ENCODE peak calls at places on chromosome 16, in nine cellular contexts. L is uterus; J is GM12865; D is iris pigment epithelial cell; I is stomach; O is heart right ventricle; G is OCI-LY7; C is stimulated activated CD8-positive, alpha-beta memory T cell treated with anti-CD3 and anti-CD28 coated beads, Interleukin-4, amount 100 ng/mL, for 24 hours; H is dermis microvascular lymphatic vessel endothelial cell. K is an unnamed sample.

GRCh38 chr16:11360581-11360980 is 15.3 kb downstream of the RMI2 start:
- DNase-seq in L (no peak), J (no peak), D (no peak), I (no peak), O (no peak), G (no peak), C (no peak), H (no peak), K (no peak)

GRCh38 chr16:56513972-56514371 is 5.9 kb downstream of the BBS2 start:
- DNase-seq in L (peak), J (peak), D (peak), I (peak), O (peak), G (peak), C (no peak), H (peak), K (peak)

GRCh38 chr16:56789360-56789759 is 59.4 kb downstream of the NUP93 start:
- DNase-seq in L (peak), J (peak), D (peak), I (peak), O (peak), G (peak), C (no peak), H (peak), K (peak)

GRCh38 chr16:24540575-24541240 is 1.3 kb downstream of the RBBP6 start:
- DNase-seq in L (no peak), J (peak), D (no peak), I (no peak), O (no peak), G (peak), C (no peak), H (peak), K (peak)

GRCh38 chr16:4416200-4417032 is at the start of gene CORO7:
- DNase-seq in L (peak), J (peak), D (peak), I (peak), O (peak), G (peak), C (peak), H (peak), K (peak)

GRCh38 chr16:18049454-18050133 is 286.9 kb downstream of the NPIPA8 start:
- DNase-seq in L (no peak), J (no peak), D (no peak), I (no peak), O (no peak), G (no peak), C (no peak), H (no peak), K (no peak)

GRCh38 chr16:27778171-27778925 is 228.4 kb downstream of the KATNIP start:
- DNase-seq in L (no peak), J (no peak), D (no peak), I (no peak), O (no peak), G (no peak), C (no peak), H (no peak), K (no peak)

GRCh38 chr16:48064971-48065370 is 90.8 kb downstream of the ABCC12 start:
- DNase-seq in L (no peak), J (no peak), D (peak), I (no peak), O (no peak), G (no peak), C (no peak), H (no peak), K (no peak)

GRCh38 chr16:85173981-85174751 is 61.9 kb upstream of the CIBAR2 start:
- DNase-seq in L (no peak), J (no peak), D (peak), I (peak), O (no peak), G (no peak), C (no peak), H (peak), K (no peak)

GRCh38 chr16:65989861-65990260 is 376.6 kb upstream of the CDH5 start:
- DNase-seq in L (peak), J (no peak), D (peak), I (no peak), O (no peak), G (no peak), C (no peak), H (no peak), K (no peak)

GRCh38 chr16:61891460-61891859 is 144.8 kb downstream of the CDH8 start:
- DNase-seq in L (no peak), J (no peak), D (no peak), I (no peak), O (no peak), G (no peak), C (no peak), H (no peak), K (peak)

GRCh38 chr16:27982184-27982583 is 81.3 kb downstream of the GSG1L start:
- DNase-seq in L (no peak), J (no peak), D (no peak), I (no peak), O (no peak), G (peak), C (no peak), H (no peak), K (no peak)

GRCh38 chr16:82653550-82654511 is 27.1 kb downstream of the CDH13 start:
- DNase-seq in L (no peak), J (peak), D (peak), I (no peak), O (no peak), G (peak), C (peak), H (peak), K (no peak)

GRCh38 chr16:86970726-86971125 is 346.5 kb downstream of the C16orf95 start:
- DNase-seq in L (no peak), J (no peak), D (no peak), I (no peak), O (no peak), G (no peak), C (no peak), H (no peak), K (no peak)

GRCh38 chr16:68332411-68333121 is 21.7 kb downstream of the PRMT7 start:
- DNase-seq in L (peak), J (no peak), D (peak), I (no peak), O (peak), G (peak), C (no peak), H (peak), K (peak)

GRCh38 chr16:57600048-57600835 is 28.2 kb upstream of the ADGRG1 start:
- DNase-seq in L (no peak), J (peak), D (peak), I (peak), O (peak), G (peak), C (no peak), H (peak), K (no peak)

GRCh38 chr16:48232459-48233040 is 11.6 kb upstream of the LONP2 start:
- DNase-seq in L (no peak), J (no peak), D (peak), I (no peak), O (no peak), G (no peak), C (no peak), H (no peak), K (no peak)

GRCh38 chr16:70692481-70693203 is 6.8 kb upstream of the MTSS2 start:
- DNase-seq in L (no peak), J (no peak), D (no peak), I (no peak), O (no peak), G (no peak), C (no peak), H (no peak), K (no peak)

GRCh38 chr16:19396555-19397011 is 21.1 kb upstream of the TMC5 start:
- DNase-seq in L (no peak), J (no peak), D (no peak), I (peak), O (no peak), G (no peak), C (no peak), H (no peak), K (no peak)

GRCh38 chr16:19177111-19177747 is 9.2 kb downstream of the SYT17 start:
- DNase-seq in L (no peak), J (peak), D (no peak), I (no peak), O (no peak), G (no peak), C (no peak), H (no peak), K (no peak)

GRCh38 chr16:72877374-72878028 is 170.4 kb downstream of the ZFHX3 start:
- DNase-seq in L (no peak), J (no peak), D (peak), I (no peak), O (no peak), G (no peak), C (no peak), H (peak), K (no peak)

GRCh38 chr16:73047536-73048291 is at the start of gene ZFHX3:
- DNase-seq in L (peak), J (peak), D (peak), I (peak), O (peak), G (peak), C (no peak), H (peak), K (no peak)

GRCh38 chr16:17302620-17303019 is 168.1 kb downstream of the XYLT1 start:
- DNase-seq in L (no peak), J (no peak), D (no peak), I (no peak), O (no peak), G (no peak), C (no peak), H (no peak), K (no peak)

GRCh38 chr16:61998460-61998859 is 37.8 kb downstream of the CDH8 start:
- DNase-seq in L (no peak), J (no peak), D (no peak), I (no peak), O (no peak), G (no peak), C (no peak), H (no peak), K (no peak)

GRCh38 chr16:68013440-68013839 is 2.3 kb downstream of the DPEP2NB start:
- DNase-seq in L (no peak), J (no peak), D (no peak), I (no peak), O (no peak), G (peak), C (no peak), H (peak), K (no peak)

GRCh38 chr16:29664133-29664912 is 1.3 kb downstream of the SPN start:
- DNase-seq in L (no peak), J (peak), D (no peak), I (no peak), O (no peak), G (peak), C (no peak), H (no peak), K (no peak)

GRCh38 chr16:67428146-67428731 is 2.7 kb upstream of the HSD11B2 start:
- DNase-seq in L (peak), J (peak), D (peak), I (peak), O (peak), G (peak), C (peak), H (peak), K (no peak)

GRCh38 chr16:11229906-11230305 is 26.1 kb downstream of the SOCS1 start:
- DNase-seq in L (no peak), J (no peak), D (no peak), I (peak), O (no peak), G (no peak), C (no peak), H (no peak), K (no peak)

GRCh38 chr16:7345423-7345822 is 12.8 kb downstream of the RBFOX1 start:
- DNase-seq in L (no peak), J (no peak), D (no peak), I (no peak), O (peak), G (no peak), C (no peak), H (no peak), K (peak)

GRCh38 chr16:57590654-57591085 is 37.8 kb upstream of the ADGRG1 start:
- DNase-seq in L (peak), J (no peak), D (peak), I (no peak), O (no peak), G (no peak), C (no peak), H (peak), K (no peak)

K was measured in pons.